ENCODE peak calls at places on chromosomes 2 and 18, in five cellular contexts. A is Peyer's patch, K is endothelial cell of umbilical vein, N is neural progenitor cell, Z is sigmoid colon. S is an unnamed sample.

GRCh38 chr2:240127911-240128607 is 8.0 kb downstream of the COPS9 start:
- DNase-seq in A (peak; percentile 0), K (no peak), N (no peak), Z (no peak), S (no peak)

GRCh38 chr2:86414996-86415395 is 26.2 kb upstream of the KDM3A start:
- DNase-seq in A (no peak), K (no peak), N (no peak), Z (no peak), S (no peak)

GRCh38 chr2:23593396-23594078 is 208.6 kb downstream of the KLHL29 start:
- DNase-seq in A (no peak), K (no peak), N (no peak), Z (peak; percentile 61), S (no peak)

GRCh38 chr18:62634991-62635630 is 80.2 kb upstream of the PHLPP1 start:
- DNase-seq in A (no peak), K (no peak), N (no peak), Z (no peak), S (peak; percentile 54)

GRCh38 chr2:223930002-223930976 is 14.8 kb downstream of the WDFY1 start:
- DNase-seq in A (no peak), K (no peak), N (no peak), Z (peak; percentile 69), S (peak; percentile 56)

GRCh38 chr2:157184161-157184910 is 73.2 kb upstream of the GALNT5 start:
- DNase-seq in A (no peak), K (no peak), N (no peak), Z (no peak), S (no peak)

GRCh38 chr2:4255491-4255890 is 552.1 kb downstream of the DCDC2C start:
- DNase-seq in A (no peak), K (no peak), N (no peak), Z (no peak), S (no peak)

GRCh38 chr2:27027211-27027651 is 5.5 kb upstream of the TMEM214 start:
- DNase-seq in A (no peak), K (no peak), N (no peak), Z (no peak), S (no peak)

GRCh38 chr18:70329076-70329475 is 40.2 kb downstream of the SOCS6 start:
- DNase-seq in A (no peak), K (peak; percentile 73), N (no peak), Z (no peak), S (no peak)

GRCh38 chr2:127857494-127857818 is 499 bp downstream of the POLR2D start:
- DNase-seq in A (no peak), K (no peak), N (peak; percentile 21), Z (no peak), S (peak; percentile 65)

GRCh38 chr18:65435529-65435928 is 315.3 kb upstream of the CDH7 start:
- DNase-seq in A (no peak), K (no peak), N (no peak), Z (no peak), S (no peak)
- H3K27ac ChIP-seq in A (no peak overlapping the region), K (no peak overlapping the region), N (no peak overlapping the region), Z (no peak overlapping the region), S (no peak overlapping the region)

GRCh38 chr2:42054657-42055430 is 7.0 kb downstream of the PKDCC start:
- DNase-seq in A (no peak), K (no peak), N (no peak), Z (no peak), S (peak; percentile 91)
- H3K4me3 ChIP-seq in A (no peak overlapping the region), K (no peak overlapping the region), N (no peak overlapping the region), Z (no peak overlapping the region), S (no peak overlapping the region)

GRCh38 chr2:96135171-96135570 is 3.1 kb downstream of the ASTL start:
- DNase-seq in A (no peak), K (no peak), N (no peak), Z (no peak), S (no peak)

GRCh38 chr2:96131818-96132745 is 6.2 kb downstream of the ASTL start:
- DNase-seq in A (no peak), K (no peak), N (no peak), Z (no peak), S (no peak)

GRCh38 chr2:96135621-96136020 is 2.7 kb downstream of the ASTL start:
- DNase-seq in A (no peak), K (no peak), N (no peak), Z (no peak), S (no peak)

GRCh38 chr2:96136123-96136720 is 2.1 kb downstream of the ASTL start:
- DNase-seq in A (no peak), K (no peak), N (no peak), Z (no peak), S (no peak)

GRCh38 chr2:96134421-96134820 is 3.9 kb downstream of the ASTL start:
- DNase-seq in A (no peak), K (no peak), N (no peak), Z (no peak), S (no peak)
- H3K27ac ChIP-seq in A (no peak overlapping the region), K (no peak overlapping the region), N (no peak overlapping the region), Z (no peak overlapping the region), S (no peak overlapping the region)

DNA sequence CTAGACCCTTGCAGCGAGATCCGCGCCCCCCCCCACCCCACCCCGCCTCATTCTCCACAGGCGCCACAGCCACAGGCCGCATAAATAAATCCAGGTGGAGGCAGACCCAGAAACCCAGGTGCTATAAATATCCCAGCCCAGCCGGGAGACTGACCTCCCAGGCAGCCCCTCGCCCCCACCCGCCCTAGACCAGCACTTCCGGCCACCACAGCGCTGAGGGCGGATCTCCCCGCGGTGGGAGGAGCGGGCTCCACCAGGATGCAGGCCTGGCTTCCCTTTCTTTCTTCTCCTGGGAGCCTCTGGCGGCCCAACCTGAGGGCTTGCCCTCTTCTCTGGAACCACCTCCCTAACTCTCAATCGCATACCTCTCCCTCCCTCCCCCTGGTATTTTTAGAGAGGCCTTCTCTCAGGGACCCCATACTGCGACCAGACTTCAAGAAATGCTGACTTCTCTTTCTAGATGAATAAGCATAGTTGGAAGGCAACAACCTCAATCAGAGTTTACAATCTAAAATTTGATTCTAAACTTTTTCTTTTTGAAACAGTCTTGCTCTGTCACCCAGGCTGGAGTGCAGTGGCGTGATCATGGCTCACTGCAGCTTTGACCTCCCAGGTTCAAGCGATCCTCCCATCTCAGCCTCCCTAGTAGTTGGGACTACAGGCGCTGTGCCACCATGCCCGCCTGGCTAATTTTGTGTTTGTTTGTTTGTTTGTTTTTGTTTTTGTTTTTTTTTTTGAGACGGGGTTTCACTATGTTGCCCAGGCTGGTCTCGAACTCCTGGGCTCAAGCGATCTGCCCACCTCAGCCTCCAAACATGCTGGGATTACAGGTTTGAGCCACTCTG is 55.0 kb downstream of the PKDCC start:
- DNase-seq in A (peak; percentile 68), K (no peak), N (peak; percentile 89), Z (peak; percentile 81), S (peak; percentile 98)
- H3K4me3 ChIP-seq in A (peak overlapping the region; percentile 47), K (no peak overlapping the region), N (peak overlapping the region; percentile 38), Z (peak overlapping the region; percentile 49), S (no peak overlapping the region)

GRCh38 chr2:160372010-160372356 is 121.6 kb downstream of the RBMS1 start:
- DNase-seq in A (no peak), K (no peak), N (no peak), Z (no peak), S (no peak)

GRCh38 chr2:160371251-160372009 is 122.2 kb downstream of the RBMS1 start:
- DNase-seq in A (no peak), K (peak; percentile 82), N (no peak), Z (no peak), S (no peak)

GRCh38 chr2:160373263-160374019 is 120.2 kb downstream of the RBMS1 start:
- DNase-seq in A (no peak), K (peak; percentile 58), N (no peak), Z (no peak), S (no peak)

GRCh38 chr2:160375037-160375436 is 118.6 kb downstream of the RBMS1 start:
- DNase-seq in A (no peak), K (no peak), N (no peak), Z (no peak), S (no peak)

GRCh38 chr2:160372585-160372984 is 121.0 kb downstream of the RBMS1 start:
- DNase-seq in A (no peak), K (peak; percentile 89), N (no peak), Z (no peak), S (no peak)
- H3K27ac ChIP-seq in A (no peak overlapping the region), K (peak overlapping the region; percentile 96), N (no peak overlapping the region), Z (peak overlapping the region; percentile 68), S (no peak overlapping the region)

DNA sequence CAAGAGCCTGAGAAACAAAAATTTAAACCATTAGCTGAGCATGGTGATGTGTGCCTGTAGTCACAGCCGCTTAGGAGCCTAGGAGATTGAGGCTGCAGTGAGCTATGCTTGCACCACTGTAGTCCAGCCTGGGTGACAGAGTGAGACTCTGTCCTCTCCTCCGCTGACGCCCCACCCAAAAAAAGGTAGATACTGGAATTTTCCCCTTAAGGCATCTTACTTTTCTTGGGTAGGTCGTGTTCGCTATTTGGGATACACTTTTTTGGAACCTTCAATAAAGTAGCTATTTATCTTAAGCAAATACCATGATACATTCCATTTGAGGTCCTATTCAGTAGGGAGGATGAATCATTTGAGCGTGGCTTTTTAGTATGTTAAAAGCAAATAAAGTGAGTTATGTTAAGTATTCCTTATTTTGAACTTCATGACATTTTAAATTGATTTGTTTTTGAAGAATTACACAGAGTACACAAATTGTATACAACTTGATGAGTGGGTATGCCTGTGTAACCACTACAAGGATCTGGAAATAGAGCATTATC is 38.7 kb downstream of the RALBP1 start:
- DNase-seq in A (no peak), K (no peak), N (no peak), Z (no peak), S (no peak)
- H3K4me3 ChIP-seq in A (no peak overlapping the region), K (no peak overlapping the region), N (no peak overlapping the region), Z (no peak overlapping the region), S (no peak overlapping the region)

DNA sequence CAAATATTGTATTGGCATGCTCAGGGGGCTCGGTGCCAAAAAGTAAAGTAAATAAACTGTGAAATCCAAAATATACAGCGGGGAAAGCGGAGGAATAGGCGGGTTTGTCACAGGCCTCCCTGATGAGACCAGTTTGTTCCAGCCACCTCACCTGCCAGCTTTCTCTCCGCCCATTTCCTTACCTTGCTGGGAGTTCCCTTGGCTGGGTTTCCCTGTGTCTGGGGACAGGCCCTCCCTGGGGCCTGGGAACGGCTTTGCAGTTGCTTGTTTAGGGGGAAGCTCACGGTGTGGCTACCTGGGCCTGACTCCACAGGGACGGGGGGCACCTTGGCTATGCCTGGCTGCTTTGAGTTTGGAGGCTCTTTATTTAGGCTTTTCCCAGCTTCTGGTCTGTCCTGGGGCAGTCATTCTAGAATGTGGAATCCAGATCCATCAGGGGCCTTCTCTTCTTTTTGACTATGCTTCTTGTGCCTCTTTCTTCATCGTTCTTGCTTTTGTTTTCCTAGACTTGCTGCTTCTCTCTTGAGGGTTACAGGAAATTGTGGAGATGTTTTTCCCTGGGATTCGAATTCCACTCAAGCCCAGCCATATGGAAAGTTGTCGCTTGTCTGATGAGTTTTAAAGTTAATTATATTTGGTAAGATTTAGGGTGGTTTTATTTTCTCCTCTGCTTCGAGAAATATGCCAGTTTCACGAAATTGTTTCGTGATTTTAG is 2.3 kb downstream of the GLI2 start:
- DNase-seq in A (no peak), K (no peak), N (peak; percentile 32), Z (no peak), S (peak; percentile 91)
- H3K27ac ChIP-seq in A (peak overlapping the region; percentile 62), K (no peak overlapping the region), N (peak overlapping the region; percentile 94), Z (peak overlapping the region; percentile 91), S (peak overlapping the region; percentile 89)